ENCODE peak calls at places on chromosomes 16 and 17, in eight cellular contexts. One of them, this sample, is unnamed.

GRCh38 chr17:62755139-62755851 is 52.8 kb downstream of the MARCHF10 start:
- DNase-seq in NT2/D1: no peak
- DNase-seq in BE2C: peak; percentile 29
- DNase-seq in endodermal cell: peak; percentile 80
- DNase-seq in AG04450: no peak
- DNase-seq in neural progenitor cell: no peak
- DNase-seq in uterus: no peak
- DNase-seq in aorta: no peak
- DNase-seq in this sample: no peak

GRCh38 chr16:84449156-84450140 is 55.0 kb downstream of the MEAK7 start:
- DNase-seq in NT2/D1: no peak
- DNase-seq in BE2C: no peak
- DNase-seq in endodermal cell: peak; percentile 43
- DNase-seq in AG04450: no peak
- DNase-seq in neural progenitor cell: no peak
- DNase-seq in uterus: no peak
- DNase-seq in aorta: peak; percentile 67
- DNase-seq in this sample: no peak

GRCh38 chr17:72705905-72706395 is 386.5 kb downstream of the SLC39A11 start:
- DNase-seq in NT2/D1: no peak
- DNase-seq in BE2C: no peak
- DNase-seq in endodermal cell: no peak
- DNase-seq in AG04450: no peak
- DNase-seq in neural progenitor cell: no peak
- DNase-seq in uterus: no peak
- DNase-seq in aorta: no peak
- DNase-seq in this sample: no peak

GRCh38 chr16:16009396-16009795 is 60.0 kb downstream of the ABCC1 start:
- DNase-seq in NT2/D1: no peak
- DNase-seq in BE2C: peak; percentile 83
- DNase-seq in endodermal cell: no peak
- DNase-seq in AG04450: no peak
- DNase-seq in neural progenitor cell: no peak
- DNase-seq in uterus: no peak
- DNase-seq in aorta: no peak
- DNase-seq in this sample: no peak

GRCh38 chr16:81693467-81694303 is 85.4 kb upstream of the PLCG2 start:
- DNase-seq in NT2/D1: no peak
- DNase-seq in BE2C: no peak
- DNase-seq in endodermal cell: no peak
- DNase-seq in AG04450: no peak
- DNase-seq in neural progenitor cell: no peak
- DNase-seq in uterus: no peak
- DNase-seq in aorta: peak; percentile 68
- DNase-seq in this sample: peak; percentile 82

GRCh38 chr16:84084570-84085270 is 32.0 kb downstream of the MBTPS1 start:
- DNase-seq in NT2/D1: peak; percentile 71
- DNase-seq in BE2C: peak; percentile 73
- DNase-seq in endodermal cell: peak; percentile 93
- DNase-seq in AG04450: peak; percentile 10
- DNase-seq in neural progenitor cell: peak; percentile 83
- DNase-seq in uterus: peak; percentile 50
- DNase-seq in aorta: no peak
- DNase-seq in this sample: peak; percentile 45

GRCh38 chr17:2551928-2552327 is 40.2 kb upstream of the METTL16 start:
- DNase-seq in NT2/D1: peak; percentile 9
- DNase-seq in BE2C: no peak
- DNase-seq in endodermal cell: peak; percentile 71
- DNase-seq in AG04450: no peak
- DNase-seq in neural progenitor cell: peak; percentile 95
- DNase-seq in uterus: no peak
- DNase-seq in aorta: no peak
- DNase-seq in this sample: no peak

GRCh38 chr16:89476811-89477261 is 13.5 kb downstream of the ANKRD11 start:
- DNase-seq in NT2/D1: no peak
- DNase-seq in BE2C: no peak
- DNase-seq in endodermal cell: no peak
- DNase-seq in AG04450: no peak
- DNase-seq in neural progenitor cell: no peak
- DNase-seq in uterus: no peak
- DNase-seq in aorta: no peak
- DNase-seq in this sample: no peak

GRCh38 chr16:27472091-27473020 is 70.4 kb downstream of the IL21R start:
- DNase-seq in NT2/D1: no peak
- DNase-seq in BE2C: no peak
- DNase-seq in endodermal cell: no peak
- DNase-seq in AG04450: no peak
- DNase-seq in neural progenitor cell: no peak
- DNase-seq in uterus: no peak
- DNase-seq in aorta: peak; percentile 49
- DNase-seq in this sample: no peak

GRCh38 chr17:28370035-28370743 is at the start of gene VTN:
- DNase-seq in NT2/D1: no peak
- DNase-seq in BE2C: peak; percentile 52
- DNase-seq in endodermal cell: peak; percentile 96
- DNase-seq in AG04450: no peak
- DNase-seq in neural progenitor cell: peak; percentile 84
- DNase-seq in uterus: no peak
- DNase-seq in aorta: no peak
- DNase-seq in this sample: peak; percentile 56

GRCh38 chr16:78122774-78123315 is 23.4 kb downstream of the WWOX start:
- DNase-seq in NT2/D1: no peak
- DNase-seq in BE2C: peak; percentile 24
- DNase-seq in endodermal cell: no peak
- DNase-seq in AG04450: peak; percentile 15
- DNase-seq in neural progenitor cell: peak; percentile 32
- DNase-seq in uterus: no peak
- DNase-seq in aorta: no peak
- DNase-seq in this sample: peak; percentile 6

GRCh38 chr16:75810342-75810741 is 84.1 kb upstream of the CPHXL start:
- DNase-seq in NT2/D1: no peak
- DNase-seq in BE2C: no peak
- DNase-seq in endodermal cell: no peak
- DNase-seq in AG04450: no peak
- DNase-seq in neural progenitor cell: no peak
- DNase-seq in uterus: no peak
- DNase-seq in aorta: no peak
- DNase-seq in this sample: no peak

GRCh38 chr16:67165121-67166034 is 833 bp downstream of the HSF4 start:
- DNase-seq in NT2/D1: no peak
- DNase-seq in BE2C: no peak
- DNase-seq in endodermal cell: peak; percentile 76
- DNase-seq in AG04450: no peak
- DNase-seq in neural progenitor cell: peak; percentile 70
- DNase-seq in uterus: no peak
- DNase-seq in aorta: no peak
- DNase-seq in this sample: no peak
- H3K4me3 ChIP-seq in NT2/D1: peak overlapping the region; percentile 3
- H3K4me3 ChIP-seq in BE2C: peak overlapping the region; percentile 20
- H3K4me3 ChIP-seq in endodermal cell: no peak overlapping the region
- H3K4me3 ChIP-seq in AG04450: no peak overlapping the region
- H3K4me3 ChIP-seq in neural progenitor cell: peak overlapping the region; percentile 11
- H3K4me3 ChIP-seq in uterus: peak overlapping the region; percentile 32
- H3K4me3 ChIP-seq in aorta: no peak overlapping the region
- H3K4me3 ChIP-seq in this sample: no peak overlapping the region

DNA sequence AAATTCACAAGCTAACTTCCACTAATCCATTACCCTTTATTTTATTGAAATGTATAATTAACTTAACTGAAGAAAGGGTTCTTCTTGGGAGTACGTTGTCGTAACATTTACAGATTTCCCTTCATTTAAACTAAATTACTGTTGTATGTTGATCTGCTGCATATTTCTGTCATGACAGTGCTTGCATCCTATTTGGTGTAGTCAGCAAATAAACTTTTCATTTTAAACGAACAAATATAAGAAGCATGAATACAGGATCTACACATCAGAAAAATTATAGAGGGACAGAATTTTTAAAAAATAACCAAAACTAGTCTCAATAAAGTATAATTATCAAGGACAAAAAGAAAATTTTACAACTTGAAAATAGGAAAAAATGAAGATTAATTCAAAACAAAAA is 66.5 kb upstream of the ZNF267 start:
- DNase-seq in NT2/D1: no peak
- DNase-seq in BE2C: no peak
- DNase-seq in endodermal cell: no peak
- DNase-seq in AG04450: no peak
- DNase-seq in neural progenitor cell: no peak
- DNase-seq in uterus: no peak
- DNase-seq in aorta: no peak
- DNase-seq in this sample: no peak
- H3K9me3 ChIP-seq in NT2/D1: no peaks in the 10 kb centered on the region
- H3K9me3 ChIP-seq in BE2C: no peaks in the 10 kb centered on the region
- H3K9me3 ChIP-seq in endodermal cell: peaks cover 30% of the 10 kb centered on the region
- H3K9me3 ChIP-seq in AG04450: no peaks in the 10 kb centered on the region
- H3K9me3 ChIP-seq in neural progenitor cell: peaks cover 9% of the 10 kb centered on the region
- H3K9me3 ChIP-seq in uterus: no peaks in the 10 kb centered on the region
- H3K9me3 ChIP-seq in aorta: peaks cover 1% of the 10 kb centered on the region
- H3K9me3 ChIP-seq in this sample: no peaks in the 10 kb centered on the region

GRCh38 chr17:17870292-17870691 is 33.5 kb upstream of the SREBF1 start:
- DNase-seq in NT2/D1: no peak
- DNase-seq in BE2C: no peak
- DNase-seq in endodermal cell: peak; percentile 72
- DNase-seq in AG04450: no peak
- DNase-seq in neural progenitor cell: no peak
- DNase-seq in uterus: no peak
- DNase-seq in aorta: no peak
- DNase-seq in this sample: no peak

GRCh38 chr17:17868637-17869522 is 32.1 kb upstream of the SREBF1 start:
- DNase-seq in NT2/D1: peak; percentile 78
- DNase-seq in BE2C: no peak
- DNase-seq in endodermal cell: peak; percentile 75
- DNase-seq in AG04450: no peak
- DNase-seq in neural progenitor cell: peak; percentile 69
- DNase-seq in uterus: peak; percentile 54
- DNase-seq in aorta: no peak
- DNase-seq in this sample: no peak

GRCh38 chr17:17865035-17865434 is 28.2 kb upstream of the SREBF1 start:
- DNase-seq in NT2/D1: no peak
- DNase-seq in BE2C: no peak
- DNase-seq in endodermal cell: no peak
- DNase-seq in AG04450: no peak
- DNase-seq in neural progenitor cell: no peak
- DNase-seq in uterus: no peak
- DNase-seq in aorta: no peak
- DNase-seq in this sample: no peak

GRCh38 chr17:17866897-17867296 is 30.1 kb upstream of the SREBF1 start:
- DNase-seq in NT2/D1: no peak
- DNase-seq in BE2C: no peak
- DNase-seq in endodermal cell: no peak
- DNase-seq in AG04450: no peak
- DNase-seq in neural progenitor cell: no peak
- DNase-seq in uterus: no peak
- DNase-seq in aorta: no peak
- DNase-seq in this sample: no peak

DNA sequence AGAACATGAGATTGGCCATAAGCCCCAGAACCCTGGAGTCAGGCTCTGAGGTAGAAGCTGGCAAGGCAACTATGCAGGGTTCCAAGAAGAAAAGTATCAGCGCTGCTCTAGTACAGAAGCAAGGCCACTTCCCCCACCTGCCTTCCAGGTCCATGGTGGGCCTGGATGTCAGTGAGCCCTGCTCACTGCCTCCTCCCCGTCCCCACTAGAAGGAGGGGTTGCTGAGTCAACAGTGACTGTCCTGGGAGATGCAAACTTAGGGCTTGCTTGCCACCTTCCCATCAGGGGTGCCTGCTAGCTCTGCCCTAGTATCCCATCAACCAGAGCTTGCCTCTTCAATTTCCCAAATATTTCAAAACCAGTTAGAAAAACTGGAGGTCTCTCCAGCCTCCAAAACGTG is 29.6 kb upstream of the SREBF1 start:
- DNase-seq in NT2/D1: no peak
- DNase-seq in BE2C: no peak
- DNase-seq in endodermal cell: peak; percentile 57
- DNase-seq in AG04450: no peak
- DNase-seq in neural progenitor cell: no peak
- DNase-seq in uterus: no peak
- DNase-seq in aorta: no peak
- DNase-seq in this sample: no peak
- H3K27me3 ChIP-seq in NT2/D1: no peaks in the 10 kb centered on the region
- H3K27me3 ChIP-seq in BE2C: no peaks in the 10 kb centered on the region
- H3K27me3 ChIP-seq in endodermal cell: no peaks in the 10 kb centered on the region
- H3K27me3 ChIP-seq in AG04450: no peaks in the 10 kb centered on the region
- H3K27me3 ChIP-seq in neural progenitor cell: peaks cover 56% of the 10 kb centered on the region
- H3K27me3 ChIP-seq in uterus: no peaks in the 10 kb centered on the region
- H3K27me3 ChIP-seq in aorta: no peaks in the 10 kb centered on the region
- H3K27me3 ChIP-seq in this sample: no peaks in the 10 kb centered on the region

DNA sequence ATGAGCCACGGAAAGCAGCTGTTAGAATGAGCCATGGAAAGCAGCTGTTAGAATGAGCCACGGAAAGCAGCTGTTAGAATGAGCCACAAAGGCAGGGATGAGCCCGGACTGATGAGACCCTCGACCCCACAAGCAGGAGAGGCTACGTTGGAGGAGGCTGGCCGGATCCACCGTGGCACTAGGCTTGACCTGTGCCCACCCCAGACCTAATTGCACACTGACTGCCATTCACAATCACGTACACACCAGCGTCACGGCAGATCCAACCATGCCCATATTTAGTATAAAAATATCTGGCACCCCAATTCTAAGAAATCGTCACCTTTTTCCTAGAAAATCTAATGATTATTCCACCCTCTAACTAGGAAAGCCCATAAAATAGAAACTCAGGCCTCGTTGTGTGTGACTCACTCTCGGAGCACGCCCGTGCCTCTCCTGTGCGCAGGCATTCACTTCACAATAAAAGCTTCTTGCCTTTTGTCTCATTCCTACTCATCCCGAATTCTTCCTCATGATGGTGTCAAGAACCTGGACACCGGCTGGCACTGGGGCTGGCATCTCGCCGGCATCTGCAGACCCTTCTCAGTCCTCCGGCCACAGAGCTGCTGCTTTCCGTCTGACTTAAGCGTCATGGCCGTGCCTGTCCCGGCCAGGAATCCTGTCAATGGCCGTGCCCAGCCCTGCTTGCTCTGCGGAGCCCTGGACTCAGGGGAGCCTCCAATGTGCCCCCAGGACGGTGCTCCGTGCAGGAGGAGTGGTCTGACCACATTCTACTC is 5.5 kb upstream of the SECTM1 start:
- DNase-seq in NT2/D1: no peak
- DNase-seq in BE2C: no peak
- DNase-seq in endodermal cell: no peak
- DNase-seq in AG04450: peak; percentile 30
- DNase-seq in neural progenitor cell: peak; percentile 36
- DNase-seq in uterus: peak; percentile 75
- DNase-seq in aorta: peak; percentile 77
- DNase-seq in this sample: peak; percentile 76
- H3K4me3 ChIP-seq in NT2/D1: peak overlapping the region; percentile 17
- H3K4me3 ChIP-seq in BE2C: peak overlapping the region; percentile 37
- H3K4me3 ChIP-seq in endodermal cell: no peak overlapping the region
- H3K4me3 ChIP-seq in AG04450: no peak overlapping the region
- H3K4me3 ChIP-seq in neural progenitor cell: no peak overlapping the region
- H3K4me3 ChIP-seq in uterus: peak overlapping the region; percentile 34
- H3K4me3 ChIP-seq in aorta: no peak overlapping the region
- H3K4me3 ChIP-seq in this sample: peak overlapping the region; percentile 24

GRCh38 chr17:6772016-6772415 is 4.0 kb upstream of the FBXO39 start:
- DNase-seq in NT2/D1: no peak
- DNase-seq in BE2C: no peak
- DNase-seq in endodermal cell: no peak
- DNase-seq in AG04450: no peak
- DNase-seq in neural progenitor cell: no peak
- DNase-seq in uterus: no peak
- DNase-seq in aorta: no peak
- DNase-seq in this sample: no peak
- H3K9me3 ChIP-seq in NT2/D1: peaks cover 13% of the 10 kb centered on the region
- H3K9me3 ChIP-seq in BE2C: no peaks in the 10 kb centered on the region
- H3K9me3 ChIP-seq in endodermal cell: peaks cover 21% of the 10 kb centered on the region
- H3K9me3 ChIP-seq in AG04450: peaks cover 20% of the 10 kb centered on the region
- H3K9me3 ChIP-seq in neural progenitor cell: peaks cover 8% of the 10 kb centered on the region
- H3K9me3 ChIP-seq in uterus: peaks cover 62% of the 10 kb centered on the region
- H3K9me3 ChIP-seq in aorta: peaks cover 10% of the 10 kb centered on the region
- H3K9me3 ChIP-seq in this sample: peaks cover 5% of the 10 kb centered on the region